ENCODE peak calls at places on chromosomes 13 and 19, in ten cellular contexts. W is BE2C; S is upper lobe of left lung; X is left ventricle myocardium inferior; Q is MM.1S; N is lower lobe of right lung; L is neural progenitor cell; U is right atrium auricular region; D is CD8-positive, alpha-beta T cell; M is PC-9. F is an unnamed sample.

GRCh38 chr13:114124921-114125320 is 7.5 kb downstream of the RASA3 start:
- DNase-seq in D (peak; percentile 75), W (no peak), S (no peak), U (no peak), N (no peak), Q (no peak), L (no peak), M (no peak), X (no peak), F (peak; percentile 64)

GRCh38 chr13:108915095-108915633 is 285.8 kb downstream of the MYO16 start:
- DNase-seq in M (peak; percentile 53), D (no peak), S (no peak), W (no peak), X (no peak), U (no peak), L (no peak), N (no peak), Q (peak; percentile 59), F (no peak)

GRCh38 chr19:8243146-8243545 is 34.0 kb downstream of the CERS4 start:
- DNase-seq in M (no peak), S (no peak), N (no peak), D (no peak), W (no peak), X (no peak), Q (no peak), U (no peak), L (no peak), F (no peak)

GRCh38 chr13:44972956-44973581 is 16.2 kb downstream of the NUFIP1 start:
- DNase-seq in U (no peak), N (no peak), W (no peak), M (no peak), X (no peak), S (no peak), Q (no peak), D (no peak), L (peak; percentile 32), F (no peak)

GRCh38 chr13:23867027-23867491 is 22.1 kb downstream of the MIPEP start:
- DNase-seq in D (no peak), Q (no peak), S (peak; percentile 46), L (peak; percentile 18), N (no peak), W (no peak), X (no peak), M (no peak), U (no peak), F (no peak)

GRCh38 chr19:44648536-44649370 is 5.0 kb downstream of the PVR start:
- DNase-seq in N (peak; percentile 34), Q (no peak), L (no peak), W (no peak), U (peak; percentile 63), X (peak; percentile 31), D (no peak), S (peak; percentile 28), M (peak; percentile 50), F (no peak)

GRCh38 chr13:60318186-60318585 is 78.8 kb upstream of the TDRD3 start:
- DNase-seq in U (no peak), W (no peak), M (no peak), D (no peak), S (no peak), L (no peak), N (no peak), Q (no peak), X (no peak), F (no peak)

GRCh38 chr19:1490311-1491113 is at the start of gene PCSK4:
- DNase-seq in D (peak; percentile 99), U (peak; percentile 99), S (peak; percentile 98), Q (peak; percentile 98), N (peak; percentile 97), W (peak; percentile 98), X (peak; percentile 99), M (peak; percentile 85), L (peak; percentile 99), F (peak; percentile 96)

GRCh38 chr13:43698743-43699142 is 88.0 kb downstream of the ENOX1 start:
- DNase-seq in D (no peak), N (no peak), W (no peak), Q (no peak), L (no peak), U (no peak), M (no peak), X (no peak), S (no peak), F (no peak)

GRCh38 chr19:4425531-4425930 is 23.1 kb downstream of the CHAF1A start:
- DNase-seq in M (no peak), N (no peak), X (no peak), W (no peak), Q (no peak), S (no peak), U (no peak), D (no peak), L (no peak), F (no peak)

GRCh38 chr13:71320452-71320851 is 546.6 kb downstream of the DACH1 start:
- DNase-seq in D (no peak), L (peak; percentile 34), U (no peak), M (no peak), W (peak; percentile 41), X (no peak), N (no peak), S (no peak), Q (peak; percentile 19), F (no peak)

GRCh38 chr13:46211116-46211515 is 612 bp upstream of the LRRC63 start:
- DNase-seq in S (no peak), U (no peak), D (peak; percentile 52), Q (peak; percentile 17), W (no peak), X (no peak), L (no peak), M (no peak), N (no peak), F (peak; percentile 28)

GRCh38 chr13:54945978-54946377 is 1917.4 kb downstream of the OLFM4 start:
- DNase-seq in M (no peak), X (no peak), L (peak; percentile 8), W (no peak), Q (no peak), U (no peak), N (no peak), D (no peak), S (no peak), F (no peak)

GRCh38 chr19:3474015-3474414 is 6.3 kb downstream of the SMIM24 start:
- DNase-seq in Q (no peak), D (no peak), M (no peak), U (no peak), S (no peak), W (no peak), X (no peak), L (no peak), N (no peak), F (no peak)

GRCh38 chr19:28446511-28446910 is 766.4 kb downstream of the UQCRFS1 start:
- DNase-seq in N (no peak), W (no peak), X (no peak), L (no peak), S (no peak), D (no peak), Q (no peak), M (no peak), U (no peak), F (no peak)

GRCh38 chr13:73216381-73216831 is 157.6 kb downstream of the KLF5 start:
- DNase-seq in S (no peak), X (no peak), D (no peak), W (no peak), N (no peak), U (no peak), Q (no peak), M (no peak), L (no peak), F (no peak)

GRCh38 chr19:50632151-50632835 is 7.4 kb downstream of the SYT3 start:
- DNase-seq in Q (no peak), U (no peak), W (no peak), D (no peak), N (no peak), L (no peak), M (no peak), X (no peak), S (no peak), F (no peak)

GRCh38 chr13:23776698-23777570 is 112.3 kb downstream of the MIPEP start:
- DNase-seq in S (no peak), Q (no peak), N (no peak), X (no peak), M (no peak), U (no peak), L (no peak), D (no peak), W (no peak), F (no peak)

GRCh38 chr13:23289917-23290357 is 109.2 kb downstream of the SGCG start:
- DNase-seq in M (no peak), Q (no peak), U (no peak), X (no peak), N (no peak), S (no peak), W (peak; percentile 16), D (no peak), L (no peak), F (no peak)

GRCh38 chr13:46554971-46555370 is 2.0 kb downstream of the LRCH1 start:
- DNase-seq in X (no peak), D (no peak), L (no peak), W (no peak), Q (no peak), U (no peak), M (no peak), S (no peak), N (no peak), F (no peak)

GRCh38 chr13:102555914-102556553 is 40.8 kb upstream of the TPP2 start:
- DNase-seq in M (no peak), L (peak; percentile 39), N (no peak), D (no peak), W (peak; percentile 37), X (no peak), S (no peak), U (no peak), Q (peak; percentile 65), F (no peak)

GRCh38 chr19:12648088-12648487 is 18.5 kb downstream of the MAN2B1 start:
- DNase-seq in U (no peak), L (no peak), W (no peak), D (no peak), M (no peak), Q (no peak), S (peak; percentile 37), N (no peak), X (no peak), F (no peak)
- TF ChIP-seq CTCF in U (peak; percentile 55), L (peak; percentile 13), W (no peak), D (no peak), M (no peak), Q (no peak), S (no peak), N (peak; percentile 15), X (peak; percentile 40), F (no peak)

GRCh38 chr19:15042003-15042402 is 7.3 kb upstream of the CASP14 start:
- DNase-seq in U (no peak), L (no peak), Q (no peak), N (no peak), S (no peak), D (no peak), W (no peak), M (no peak), X (no peak), F (no peak)
- H3K27me3 ChIP-seq in U (no peaks in the 10 kb centered on the region), L (no peaks in the 10 kb centered on the region), Q (peaks cover 71% of the 10 kb centered on the region), N (peaks cover 6% of the 10 kb centered on the region), S (no peaks in the 10 kb centered on the region), D (no peaks in the 10 kb centered on the region), W (peaks cover 9% of the 10 kb centered on the region), M (no peaks in the 10 kb centered on the region), X (peaks cover 68% of the 10 kb centered on the region), F (peaks cover 35% of the 10 kb centered on the region)

GRCh38 chr19:47842941-47843340 is 16.1 kb upstream of the TPRX2 start:
- DNase-seq in U (no peak), D (no peak), N (peak; percentile 24), W (no peak), M (no peak), Q (no peak), S (no peak), X (no peak), L (no peak), F (no peak)
- TF ChIP-seq CTCF in U (no peak), D (no peak), N (no peak), W (no peak), M (no peak), Q (no peak), S (no peak), X (no peak), L (no peak), F (no peak)

GRCh38 chr13:110845520-110845919 is 69.3 kb downstream of the ANKRD10 start:
- DNase-seq in X (no peak), M (no peak), U (no peak), S (no peak), Q (no peak), L (no peak), W (no peak), D (no peak), N (no peak), F (no peak)
- H3K27me3 ChIP-seq in X (peaks cover 76% of the 10 kb centered on the region), M (peaks cover 9% of the 10 kb centered on the region), U (no peaks in the 10 kb centered on the region), S (no peaks in the 10 kb centered on the region), Q (no peaks in the 10 kb centered on the region), L (no peaks in the 10 kb centered on the region), W (peaks cover 42% of the 10 kb centered on the region), D (no peaks in the 10 kb centered on the region), N (peaks cover 12% of the 10 kb centered on the region), F (peaks cover 17% of the 10 kb centered on the region)